ENCODE peak calls at places on chromosomes 16 and 17, in four cellular contexts. One of them, this sample, is unnamed.

GRCh38 chr17:40312131-40312731 is 3.3 kb downstream of the RARA start:
- DNase-seq in HepG2: no peak
- DNase-seq in GM12878: no peak
- DNase-seq in K562: no peak
- DNase-seq in this sample: no peak

GRCh38 chr16:88454315-88455057 is 1.4 kb downstream of the ZFPM1 start:
- DNase-seq in GM12878: no peak
- DNase-seq in K562: no peak
- DNase-seq in HepG2: no peak
- DNase-seq in this sample: peak

GRCh38 chr17:4566785-4567184 is 6.4 kb upstream of the GGT6 start:
- DNase-seq in GM12878: no peak
- DNase-seq in HepG2: peak
- DNase-seq in K562: peak
- DNase-seq in this sample: peak

GRCh38 chr16:57356547-57356946 is 2.0 kb upstream of the CCL22 start:
- DNase-seq in GM12878: no peak
- DNase-seq in HepG2: no peak
- DNase-seq in K562: no peak
- DNase-seq in this sample: no peak

GRCh38 chr17:48611681-48612455 is 1.1 kb upstream of the HOXB7 start:
- DNase-seq in K562: no peak
- DNase-seq in HepG2: no peak
- DNase-seq in GM12878: no peak
- DNase-seq in this sample: peak

GRCh38 chr16:47644166-47644565 is 183.0 kb downstream of the PHKB start:
- DNase-seq in HepG2: no peak
- DNase-seq in GM12878: no peak
- DNase-seq in K562: no peak
- DNase-seq in this sample: no peak

GRCh38 chr16:29653436-29653835 is 9.6 kb upstream of the SPN start:
- DNase-seq in GM12878: no peak
- DNase-seq in K562: no peak
- DNase-seq in HepG2: no peak
- DNase-seq in this sample: no peak

GRCh38 chr17:47253541-47254402 is at the start of gene ITGB3:
- DNase-seq in GM12878: no peak
- DNase-seq in HepG2: peak
- DNase-seq in K562: peak
- DNase-seq in this sample: peak

GRCh38 chr16:970766-971581 is at the start of gene LMF1:
- DNase-seq in HepG2: peak
- DNase-seq in K562: peak
- DNase-seq in GM12878: peak
- DNase-seq in this sample: peak

GRCh38 chr17:34913001-34913400 is 48.3 kb downstream of the CCT6B start:
- DNase-seq in GM12878: no peak
- DNase-seq in K562: no peak
- DNase-seq in HepG2: no peak
- DNase-seq in this sample: peak

GRCh38 chr16:80527297-80527696 is 13.5 kb upstream of the DYNLRB2 start:
- DNase-seq in K562: no peak
- DNase-seq in GM12878: no peak
- DNase-seq in HepG2: peak
- DNase-seq in this sample: peak

GRCh38 chr17:21039839-21040575 is 2.8 kb downstream of the USP22 start:
- DNase-seq in K562: peak
- DNase-seq in GM12878: no peak
- DNase-seq in HepG2: peak
- DNase-seq in this sample: peak

GRCh38 chr16:67857547-67858233 is 10.2 kb upstream of the CENPT start:
- DNase-seq in K562: peak
- DNase-seq in HepG2: peak
- DNase-seq in GM12878: no peak
- DNase-seq in this sample: peak

GRCh38 chr16:68646948-68647659 is 2.0 kb downstream of the CDH3 start:
- DNase-seq in GM12878: no peak
- DNase-seq in HepG2: no peak
- DNase-seq in K562: no peak
- DNase-seq in this sample: no peak

GRCh38 chr17:33572615-33573014 is 279.5 kb upstream of the ASIC2 start:
- DNase-seq in K562: no peak
- DNase-seq in GM12878: no peak
- DNase-seq in HepG2: no peak
- DNase-seq in this sample: no peak

GRCh38 chr17:7380321-7380720 is 568 bp upstream of the TNK1 start:
- DNase-seq in HepG2: no peak
- DNase-seq in K562: no peak
- DNase-seq in GM12878: no peak
- DNase-seq in this sample: peak

GRCh38 chr17:70034158-70034557 is 40.9 kb upstream of the KCNJ16 start:
- DNase-seq in K562: no peak
- DNase-seq in HepG2: no peak
- DNase-seq in GM12878: no peak
- DNase-seq in this sample: no peak

GRCh38 chr17:34442387-34443111 is 79.5 kb upstream of the CCL1 start:
- DNase-seq in K562: no peak
- DNase-seq in GM12878: no peak
- DNase-seq in HepG2: no peak
- DNase-seq in this sample: no peak

GRCh38 chr17:41965694-41966375 is 760 bp upstream of the CNP start:
- DNase-seq in GM12878: no peak
- DNase-seq in HepG2: peak
- DNase-seq in K562: peak
- DNase-seq in this sample: peak

GRCh38 chr16:82634955-82635610 is 8.3 kb downstream of the CDH13 start:
- DNase-seq in GM12878: no peak
- DNase-seq in K562: no peak
- DNase-seq in HepG2: no peak
- DNase-seq in this sample: no peak

GRCh38 chr17:6712058-6712853 is 913 bp downstream of the SLC13A5 start:
- DNase-seq in GM12878: no peak
- DNase-seq in K562: no peak
- DNase-seq in HepG2: peak
- DNase-seq in this sample: peak

GRCh38 chr16:28936784-28937155 is 5.0 kb downstream of the CD19 start:
- DNase-seq in GM12878: no peak
- DNase-seq in K562: no peak
- DNase-seq in HepG2: no peak
- DNase-seq in this sample: no peak

GRCh38 chr17:57949649-57950048 is 5.6 kb downstream of the CUEDC1 start:
- DNase-seq in K562: no peak
- DNase-seq in GM12878: no peak
- DNase-seq in HepG2: no peak
- DNase-seq in this sample: no peak

GRCh38 chr16:23334421-23334853 is 32.3 kb downstream of the SCNN1B start:
- DNase-seq in GM12878: peak
- DNase-seq in K562: no peak
- DNase-seq in HepG2: no peak
- DNase-seq in this sample: no peak

GRCh38 chr16:23072084-23072599 is 77.1 kb downstream of the USP31 start:
- DNase-seq in GM12878: no peak
- DNase-seq in HepG2: no peak
- DNase-seq in K562: no peak
- DNase-seq in this sample: no peak

GRCh38 chr16:3879887-3880564 is 487 bp downstream of the CREBBP start:
- DNase-seq in HepG2: no peak
- DNase-seq in GM12878: no peak
- DNase-seq in K562: peak
- DNase-seq in this sample: peak

GRCh38 chr16:71746442-71747046 is 22.0 kb upstream of the PHLPP2 start:
- DNase-seq in HepG2: peak
- DNase-seq in GM12878: no peak
- DNase-seq in K562: peak
- DNase-seq in this sample: peak

GRCh38 chr16:89374393-89374948 is 115.9 kb downstream of the ANKRD11 start:
- DNase-seq in GM12878: no peak
- DNase-seq in K562: no peak
- DNase-seq in HepG2: no peak
- DNase-seq in this sample: peak

GRCh38 chr16:83350466-83350865 is 457.3 kb upstream of the HSBP1 start:
- DNase-seq in HepG2: no peak
- DNase-seq in K562: no peak
- DNase-seq in GM12878: no peak
- DNase-seq in this sample: no peak

GRCh38 chr17:82094931-82095776 is 2.9 kb downstream of the FASN start:
- DNase-seq in GM12878: no peak
- DNase-seq in HepG2: no peak
- DNase-seq in K562: no peak
- DNase-seq in this sample: no peak

DNA sequence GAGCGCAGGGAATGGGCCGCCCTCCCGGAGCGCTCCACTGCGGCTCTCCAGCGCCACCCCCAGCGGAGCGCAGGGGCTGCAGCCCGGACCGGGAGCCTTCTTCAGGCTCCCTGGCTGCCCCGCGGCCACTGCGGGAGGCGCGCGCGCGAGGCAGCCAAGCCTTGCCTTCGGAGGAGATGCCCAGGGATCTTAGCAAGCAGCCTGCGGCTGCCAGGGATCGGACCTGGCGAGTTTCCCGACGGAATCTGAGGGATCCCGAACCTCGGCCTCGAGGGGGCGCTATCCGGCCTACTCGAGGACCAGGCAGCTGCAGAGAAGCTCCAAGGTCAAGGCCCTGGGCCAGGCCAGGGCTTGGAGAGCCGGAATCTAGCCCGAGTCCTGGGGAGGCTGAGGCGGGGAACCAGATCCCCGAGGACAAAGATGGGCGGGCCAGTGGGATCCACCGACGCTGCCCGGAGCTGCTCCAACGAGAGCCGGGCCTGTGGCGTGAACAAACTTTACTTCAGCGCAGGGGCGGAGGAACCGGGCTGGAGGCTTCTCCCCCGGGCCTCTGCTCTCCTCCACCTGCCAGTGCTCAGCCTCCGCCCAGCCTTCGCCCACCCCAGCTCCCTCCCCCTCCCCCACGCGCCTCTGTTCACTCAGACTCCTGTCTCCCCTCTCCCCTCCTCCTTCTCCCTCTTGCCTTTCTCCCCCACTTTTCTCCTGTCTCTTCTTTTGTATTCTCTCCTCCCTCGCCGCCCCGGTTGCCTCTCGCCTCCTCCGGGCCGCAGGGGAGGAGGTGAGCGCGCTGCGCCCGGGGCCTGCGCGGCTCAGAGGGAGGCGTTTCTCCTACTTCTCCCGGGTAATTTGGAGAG is at the start of gene IRX6:
- DNase-seq in K562: peak
- DNase-seq in HepG2: no peak
- DNase-seq in GM12878: no peak
- DNase-seq in this sample: peak
- TF ChIP-seq EZH2 in K562: no peak
- TF ChIP-seq EZH2 in HepG2: no peak
- TF ChIP-seq EZH2 in GM12878: no peak
- TF ChIP-seq EZH2 in this sample: peak

DNA sequence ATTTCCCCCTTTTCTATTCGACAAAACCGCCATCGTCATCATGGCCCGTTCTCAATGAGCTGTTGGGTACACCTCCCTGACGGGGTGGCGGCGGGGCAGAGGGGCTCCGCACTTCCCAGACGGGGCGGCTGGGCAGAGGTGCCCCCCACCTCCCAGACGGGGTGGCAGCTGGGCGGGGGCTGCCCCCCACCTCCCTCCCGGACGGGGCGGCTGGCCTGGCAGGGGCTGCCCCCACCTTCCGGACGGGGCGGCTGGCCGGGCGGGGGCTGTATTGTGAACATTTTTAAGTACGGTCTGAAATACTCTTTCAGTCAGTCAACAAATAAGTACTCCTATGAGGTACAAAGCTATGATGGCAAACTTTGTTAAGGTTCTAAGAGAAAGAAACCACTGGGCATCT is 222.8 kb downstream of the CNTNAP4 start:
- DNase-seq in HepG2: no peak
- DNase-seq in GM12878: no peak
- DNase-seq in K562: no peak
- DNase-seq in this sample: no peak
- TF ChIP-seq REST in HepG2: no peak
- TF ChIP-seq REST in GM12878: no peak
- TF ChIP-seq REST in K562: no peak
- TF ChIP-seq REST in this sample: no peak

GRCh38 chr17:79830303-79830702 is 8.9 kb downstream of the CBX4 start:
- DNase-seq in K562: peak
- DNase-seq in GM12878: no peak
- DNase-seq in HepG2: no peak
- DNase-seq in this sample: peak
- TF ChIP-seq CREB1 in K562: no peak
- TF ChIP-seq CREB1 in GM12878: no peak
- TF ChIP-seq CREB1 in HepG2: no peak
- TF ChIP-seq CREB1 in this sample: no peak

DNA sequence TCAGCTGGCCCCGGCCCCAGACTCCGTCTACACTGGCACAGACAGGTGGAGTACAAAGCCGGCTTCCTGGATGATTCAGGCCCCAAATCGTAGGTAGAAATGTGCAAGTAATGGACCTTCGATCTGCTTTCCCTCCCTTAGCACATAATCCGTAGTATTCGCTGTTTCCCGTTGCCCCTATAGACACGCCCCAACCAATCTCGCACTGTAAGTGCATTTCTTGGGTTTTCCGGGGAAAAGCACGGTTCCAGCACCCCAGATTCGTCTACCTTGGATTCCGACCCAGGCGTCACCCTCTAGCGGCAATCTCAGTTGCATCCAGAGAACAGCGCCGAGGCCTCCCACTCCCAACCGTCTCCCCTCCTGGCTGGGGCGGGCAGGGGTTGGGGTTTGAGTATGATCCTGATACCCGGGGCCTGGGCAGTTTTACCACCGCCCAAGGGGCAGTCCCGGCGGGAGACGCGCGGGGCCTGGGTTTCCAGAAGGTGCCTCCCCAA is 12.1 kb upstream of the FOXF1 start:
- DNase-seq in HepG2: no peak
- DNase-seq in GM12878: no peak
- DNase-seq in K562: no peak
- DNase-seq in this sample: no peak
- TF ChIP-seq EZH2 in HepG2: no peak
- TF ChIP-seq EZH2 in GM12878: no peak
- TF ChIP-seq EZH2 in K562: no peak
- TF ChIP-seq EZH2 in this sample: peak

GRCh38 chr17:72336804-72337070 is 215.9 kb downstream of the SOX9 start:
- DNase-seq in GM12878: no peak
- DNase-seq in K562: no peak
- DNase-seq in HepG2: no peak
- DNase-seq in this sample: no peak
- TF ChIP-seq REST in GM12878: no peak
- TF ChIP-seq REST in K562: no peak
- TF ChIP-seq REST in HepG2: no peak
- TF ChIP-seq REST in this sample: no peak

This sample was measured in GM23338.